ENCODE peak calls at places on chromosomes 16 and 17, in six cellular contexts. Z is breast epithelium, L is heart right ventricle, G is fibroblast of the aortic adventitia, T is OCI-LY7, Q is cardiac fibroblast. J is an unnamed sample.

GRCh38 chr16:12618515-12618914 is 185.2 kb downstream of the CPPED1 start:
- DNase-seq in Q (no peak), T (no peak), L (no peak), Z (no peak), G (no peak), J (no peak)

GRCh38 chr17:1720856-1721386 is 3.6 kb upstream of the WDR81 start:
- DNase-seq in Q (peak; percentile 71), L (no peak), Z (no peak), G (peak; percentile 67), T (peak; percentile 77), J (no peak)

GRCh38 chr16:82660966-82661365 is 34.2 kb downstream of the CDH13 start:
- DNase-seq in L (no peak), Q (no peak), Z (no peak), T (no peak), G (no peak), J (no peak)

GRCh38 chr16:89710709-89711564 is 9.4 kb upstream of the SPATA2L start:
- DNase-seq in T (no peak), L (no peak), Q (no peak), G (no peak), Z (no peak), J (no peak)

GRCh38 chr16:28494141-28494851 is at the start of gene APOBR:
- DNase-seq in Z (no peak), G (no peak), L (peak; percentile 49), T (peak; percentile 88), Q (no peak), J (no peak)

GRCh38 chr17:19592316-19592715 is 56.2 kb upstream of the ALDH3A2 start:
- DNase-seq in T (no peak), G (no peak), Z (no peak), Q (no peak), L (no peak), J (no peak)

GRCh38 chr16:57147381-57148191 is 38.3 kb downstream of the PSME3IP1 start:
- DNase-seq in G (peak; percentile 39), Z (no peak), L (peak; percentile 61), T (peak; percentile 70), Q (peak; percentile 41), J (peak; percentile 53)

GRCh38 chr17:60527701-60528100 is 1.7 kb upstream of the APPBP2 start:
- DNase-seq in Z (no peak), Q (no peak), G (no peak), T (no peak), L (no peak), J (no peak)

GRCh38 chr17:78144146-78144719 is 2.0 kb upstream of the C17orf99 start:
- DNase-seq in Z (no peak), G (peak; percentile 90), Q (peak; percentile 97), T (no peak), L (peak; percentile 90), J (peak; percentile 67)

GRCh38 chr17:61444831-61445230 is 7.4 kb upstream of the TBX4 start:
- DNase-seq in G (no peak), T (no peak), Q (no peak), Z (no peak), L (no peak), J (no peak)

GRCh38 chr17:55806745-55807466 is 56.1 kb downstream of the PCTP start:
- DNase-seq in Z (no peak), T (no peak), L (no peak), G (no peak), Q (no peak), J (no peak)

GRCh38 chr17:4448197-4448980 is 14.6 kb downstream of the SPNS3 start:
- DNase-seq in L (no peak), Z (no peak), G (no peak), Q (no peak), T (no peak), J (no peak)

GRCh38 chr16:68096491-68096890 is 11.3 kb downstream of the NFATC3 start:
- DNase-seq in G (no peak), Z (no peak), T (no peak), L (no peak), Q (no peak), J (no peak)

GRCh38 chr16:84228321-84228838 is 11.4 kb downstream of the KCNG4 start:
- DNase-seq in G (peak; percentile 90), L (peak; percentile 77), Q (peak; percentile 93), T (no peak), Z (no peak), J (peak; percentile 58)

GRCh38 chr17:73091770-73092517 is 544 bp downstream of the SLC39A11 start:
- DNase-seq in Z (peak; percentile 39), T (peak; percentile 19), G (peak; percentile 25), L (peak; percentile 16), Q (peak; percentile 26), J (no peak)

GRCh38 chr17:57672205-57672632 is 72.9 kb downstream of the CCDC182 start:
- DNase-seq in Q (peak; percentile 70), T (peak; percentile 72), G (peak; percentile 62), Z (no peak), L (no peak), J (peak; percentile 4)

GRCh38 chr17:7427549-7427948 is 1.1 kb upstream of the SPEM3 start:
- DNase-seq in Z (no peak), G (no peak), Q (no peak), T (no peak), L (no peak), J (no peak)

GRCh38 chr17:72572604-72573491 is 452.0 kb downstream of the SOX9 start:
- DNase-seq in Q (no peak), Z (no peak), T (no peak), L (no peak), G (peak; percentile 23), J (no peak)

GRCh38 chr17:16506188-16506587 is 14.2 kb upstream of the LRRC75A start:
- DNase-seq in G (no peak), T (no peak), L (no peak), Q (no peak), Z (no peak), J (no peak)
- TF ChIP-seq CTCF in G (peak; percentile 26), T (no peak), L (no peak), Q (peak; percentile 16), Z (no peak), J (no peak)

GRCh38 chr17:52383493-52384100 is 225.1 kb upstream of the CA10 start:
- DNase-seq in T (peak; percentile 52), G (no peak), Z (no peak), Q (peak; percentile 63), L (peak; percentile 39), J (no peak)
- TF ChIP-seq CTCF in T (peak; percentile 84), G (no peak), Z (peak; percentile 33), Q (peak; percentile 38), L (peak; percentile 69), J (peak; percentile 32)

DNA sequence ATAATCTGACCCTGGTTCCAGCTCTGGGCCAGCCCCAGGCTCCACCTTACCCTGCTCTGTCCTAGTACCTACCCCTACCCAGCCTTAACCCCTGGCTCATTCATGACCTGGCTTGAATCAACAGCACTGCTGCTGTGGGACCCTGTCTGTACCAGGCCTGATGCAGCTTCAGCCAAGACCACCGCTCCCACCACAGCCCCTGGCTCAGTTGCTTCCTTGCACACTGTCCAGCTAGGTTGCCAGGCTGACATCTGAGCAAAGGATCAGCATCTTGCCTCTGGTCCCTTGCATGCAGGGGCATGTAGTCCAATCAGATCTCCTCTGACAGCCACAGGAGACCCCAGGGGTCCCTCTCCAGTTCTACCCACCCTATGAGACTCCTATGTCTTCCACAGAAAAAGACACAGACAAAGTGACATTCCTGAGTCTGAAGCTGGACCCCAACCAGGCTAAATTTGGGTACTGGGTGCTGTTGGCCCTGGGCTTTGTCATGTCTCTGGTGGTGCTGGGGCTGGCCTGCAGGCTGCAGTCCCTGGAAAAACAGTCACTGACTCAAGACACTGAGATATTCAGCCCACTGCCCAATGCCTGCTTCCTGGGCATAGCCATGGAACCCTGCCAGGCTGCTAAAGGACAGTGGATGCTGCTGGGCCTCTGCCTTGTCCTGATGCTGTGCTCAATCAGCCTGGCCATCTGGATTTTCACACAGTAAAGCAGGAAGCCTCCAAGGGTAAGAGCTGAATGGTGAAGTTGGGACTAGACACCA is 3.9 kb upstream of the KCNH6 start:
- DNase-seq in L (no peak), Z (no peak), Q (no peak), T (no peak), G (no peak), J (no peak)
- TF ChIP-seq CTCF in L (no peak), Z (no peak), Q (no peak), T (no peak), G (no peak), J (no peak)

GRCh38 chr16:88558457-88559442 is 11.5 kb upstream of the ZC3H18 start:
- DNase-seq in Q (peak; percentile 86), L (peak; percentile 61), Z (peak; percentile 69), G (peak; percentile 70), T (peak; percentile 65), J (no peak)
- TF ChIP-seq CTCF in Q (peak; percentile 68), L (peak; percentile 62), Z (peak; percentile 29), G (peak; percentile 65), T (peak; percentile 71), J (peak; percentile 38)

GRCh38 chr16:85842848-85843247 is 43.4 kb downstream of the COX4I1 start:
- DNase-seq in T (no peak), L (no peak), Z (no peak), G (no peak), Q (no peak), J (no peak)
- TF ChIP-seq CTCF in T (no peak), L (no peak), Z (no peak), G (no peak), Q (no peak), J (no peak)

GRCh38 chr17:9247401-9247938 is 226.2 kb downstream of the NTN1 start:
- DNase-seq in T (no peak), L (no peak), G (no peak), Q (no peak), Z (no peak), J (no peak)
- TF ChIP-seq CTCF in T (no peak), L (no peak), G (no peak), Q (no peak), Z (no peak), J (no peak)

DNA sequence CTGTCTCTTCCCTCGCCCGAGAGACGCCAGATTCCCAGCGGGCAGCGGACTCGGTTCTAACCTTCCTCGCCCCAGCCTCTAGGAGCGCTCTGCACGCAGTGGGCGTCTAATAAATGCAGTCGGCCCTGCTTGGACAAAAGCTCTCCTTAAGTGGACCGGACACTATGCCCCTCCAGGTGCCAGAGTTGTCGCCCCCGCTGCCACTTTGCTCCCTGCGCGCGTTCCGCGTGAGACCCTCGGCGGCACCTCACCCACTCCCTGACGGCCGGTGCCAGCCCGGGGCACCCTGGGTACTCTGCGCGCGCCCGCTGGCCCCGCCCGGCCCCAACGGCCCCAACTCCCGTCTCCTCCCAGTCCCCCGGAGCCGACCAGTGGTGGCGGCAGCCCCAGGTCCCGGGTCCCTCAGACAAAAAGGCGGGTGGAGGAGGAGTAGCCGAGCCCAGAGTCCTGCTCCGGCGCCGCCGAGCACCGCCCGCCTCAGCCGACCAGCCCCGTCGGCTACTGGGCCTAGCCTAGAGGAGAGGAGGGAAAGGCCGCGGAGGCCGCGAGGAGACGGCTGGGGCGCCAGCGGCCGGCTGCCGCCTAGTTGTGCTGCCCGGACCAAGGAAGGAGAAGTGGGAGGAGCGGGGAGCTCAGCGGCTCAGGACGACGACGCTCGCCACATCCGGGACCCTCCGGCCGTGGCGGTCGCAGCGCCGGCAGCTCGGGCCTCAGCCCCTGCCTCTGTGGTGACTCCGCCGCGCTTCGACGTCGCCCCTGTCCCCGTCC is 123.0 kb downstream of the GOSR1 start:
- DNase-seq in Q (peak; percentile 76), Z (peak; percentile 79), G (peak; percentile 72), T (peak; percentile 89), L (peak; percentile 83), J (no peak)
- TF ChIP-seq CTCF in Q (peak; percentile 79), Z (peak; percentile 48), G (peak; percentile 82), T (peak; percentile 73), L (peak; percentile 58), J (peak; percentile 69)

J was measured in AG09319.